ENCODE peak calls at places on chromosomes 4 and X, in four cellular contexts. One of them, this sample, is unnamed.
A peak's percentile ranks its signal among the peaks of the same experiment; 100 is the strongest.

GRCh38 chr4:90095000-90095399 is 32.2 kb upstream of the CCSER1 start:
- DNase-seq in tibial artery: no peak
- DNase-seq in thoracic aorta: no peak
- DNase-seq in transverse colon: no peak
- DNase-seq in this sample: no peak

GRCh38 chr4:100906973-100907372 is 389.2 kb upstream of the EMCN start:
- DNase-seq in tibial artery: no peak
- DNase-seq in thoracic aorta: no peak
- DNase-seq in transverse colon: no peak
- DNase-seq in this sample: no peak

GRCh38 chrX:11629593-11630211 is 36.0 kb downstream of the ARHGAP6 start:
- DNase-seq in tibial artery: peak; percentile 64
- DNase-seq in thoracic aorta: peak; percentile 33
- DNase-seq in transverse colon: no peak
- DNase-seq in this sample: peak; percentile 51

GRCh38 chrX:154074199-154074598 is 23.3 kb downstream of the MECP2 start:
- DNase-seq in tibial artery: no peak
- DNase-seq in thoracic aorta: no peak
- DNase-seq in transverse colon: no peak
- DNase-seq in this sample: no peak

GRCh38 chr4:118888666-118889312 is at the start of gene SYNPO2:
- DNase-seq in tibial artery: peak; percentile 93
- DNase-seq in thoracic aorta: peak; percentile 64
- DNase-seq in transverse colon: peak; percentile 72
- DNase-seq in this sample: peak; percentile 79

GRCh38 chrX:104564921-104565703 is 887 bp upstream of the IL1RAPL2 start:
- DNase-seq in tibial artery: no peak
- DNase-seq in thoracic aorta: no peak
- DNase-seq in transverse colon: no peak
- DNase-seq in this sample: no peak

GRCh38 chr4:153151535-153152452 is 52.4 kb upstream of the TRIM2 start:
- DNase-seq in tibial artery: no peak
- DNase-seq in thoracic aorta: no peak
- DNase-seq in transverse colon: peak; percentile 90
- DNase-seq in this sample: no peak

GRCh38 chr4:156948738-156949137 is 22.9 kb downstream of the PDGFC start:
- DNase-seq in tibial artery: no peak
- DNase-seq in thoracic aorta: no peak
- DNase-seq in transverse colon: no peak
- DNase-seq in this sample: no peak

GRCh38 chrX:128396601-128397000 is 344.4 kb upstream of the ACTRT1 start:
- DNase-seq in tibial artery: no peak
- DNase-seq in thoracic aorta: no peak
- DNase-seq in transverse colon: no peak
- DNase-seq in this sample: no peak

GRCh38 chr4:129278868-129279267 is 182.9 kb downstream of the C4orf33 start:
- DNase-seq in tibial artery: no peak
- DNase-seq in thoracic aorta: no peak
- DNase-seq in transverse colon: no peak
- DNase-seq in this sample: no peak

GRCh38 chr4:84673475-84674230 is 90.7 kb downstream of the CDS1 start:
- DNase-seq in tibial artery: no peak
- DNase-seq in thoracic aorta: no peak
- DNase-seq in transverse colon: no peak
- DNase-seq in this sample: no peak

GRCh38 chr4:143404555-143404954 is 67.9 kb downstream of the GAB1 start:
- DNase-seq in tibial artery: no peak
- DNase-seq in thoracic aorta: no peak
- DNase-seq in transverse colon: no peak
- DNase-seq in this sample: no peak

GRCh38 chrX:3393581-3394111 is 47.2 kb upstream of the MXRA5 start:
- DNase-seq in tibial artery: no peak
- DNase-seq in thoracic aorta: no peak
- DNase-seq in transverse colon: no peak
- DNase-seq in this sample: no peak

GRCh38 chrX:45363596-45363995 is 162.9 kb upstream of the DIPK2B start:
- DNase-seq in tibial artery: no peak
- DNase-seq in thoracic aorta: no peak
- DNase-seq in transverse colon: no peak
- DNase-seq in this sample: no peak

GRCh38 chr4:151430737-151431457 is 21.9 kb downstream of the FHIP1A start:
- DNase-seq in tibial artery: no peak
- DNase-seq in thoracic aorta: no peak
- DNase-seq in transverse colon: no peak
- DNase-seq in this sample: no peak

GRCh38 chrX:46770006-46770816 is 11.3 kb upstream of the SLC9A7 start:
- DNase-seq in tibial artery: no peak
- DNase-seq in thoracic aorta: no peak
- DNase-seq in transverse colon: no peak
- DNase-seq in this sample: no peak

GRCh38 chr4:97998203-97998602 is 145.1 kb downstream of the STPG2 start:
- DNase-seq in tibial artery: no peak
- DNase-seq in thoracic aorta: no peak
- DNase-seq in transverse colon: no peak
- DNase-seq in this sample: no peak

GRCh38 chr4:157678478-157678877 is 457.9 kb downstream of the GRIA2 start:
- DNase-seq in tibial artery: no peak
- DNase-seq in thoracic aorta: no peak
- DNase-seq in transverse colon: no peak
- DNase-seq in this sample: no peak

GRCh38 chrX:46209768-46210167 is 335.5 kb downstream of the ZNF674 start:
- DNase-seq in tibial artery: no peak
- DNase-seq in thoracic aorta: no peak
- DNase-seq in transverse colon: no peak
- DNase-seq in this sample: no peak

GRCh38 chr4:177023951-177024350 is 231.2 kb upstream of the VEGFC start:
- DNase-seq in tibial artery: no peak
- DNase-seq in thoracic aorta: no peak
- DNase-seq in transverse colon: no peak
- DNase-seq in this sample: no peak

GRCh38 chrX:41692162-41692749 is 3.5 kb downstream of the GPR34 start:
- DNase-seq in tibial artery: no peak
- DNase-seq in thoracic aorta: no peak
- DNase-seq in transverse colon: no peak
- DNase-seq in this sample: no peak

GRCh38 chr4:15809058-15809457 is 30.9 kb downstream of the CD38 start:
- DNase-seq in tibial artery: no peak
- DNase-seq in thoracic aorta: no peak
- DNase-seq in transverse colon: no peak
- DNase-seq in this sample: no peak

GRCh38 chr4:74823194-74823593 is 28.9 kb upstream of the BTC start:
- DNase-seq in tibial artery: no peak
- DNase-seq in thoracic aorta: no peak
- DNase-seq in transverse colon: no peak
- DNase-seq in this sample: no peak

GRCh38 chr4:47598320-47598719 is 113.2 kb downstream of the ATP10D start:
- DNase-seq in tibial artery: no peak
- DNase-seq in thoracic aorta: no peak
- DNase-seq in transverse colon: no peak
- DNase-seq in this sample: no peak

GRCh38 chrX:136227948-136228584 is 23.1 kb downstream of the MAP7D3 start:
- DNase-seq in tibial artery: no peak
- DNase-seq in thoracic aorta: no peak
- DNase-seq in transverse colon: no peak
- DNase-seq in this sample: no peak

GRCh38 chr4:150739591-150739990 is 157.6 kb downstream of the MAB21L2 start:
- DNase-seq in tibial artery: no peak
- DNase-seq in thoracic aorta: no peak
- DNase-seq in transverse colon: no peak
- DNase-seq in this sample: no peak

GRCh38 chrX:53550756-53551463 is 116.7 kb upstream of the HSD17B10 start:
- DNase-seq in tibial artery: no peak
- DNase-seq in thoracic aorta: no peak
- DNase-seq in transverse colon: no peak
- DNase-seq in this sample: no peak

GRCh38 chrX:37349131-37350033 is at the start of gene PRRG1:
- DNase-seq in tibial artery: peak; percentile 86
- DNase-seq in thoracic aorta: peak; percentile 9
- DNase-seq in transverse colon: peak; percentile 77
- DNase-seq in this sample: peak; percentile 74

GRCh38 chr4:99828477-99828876 is 11.8 kb downstream of the DAPP1 start:
- DNase-seq in tibial artery: no peak
- DNase-seq in thoracic aorta: no peak
- DNase-seq in transverse colon: no peak
- DNase-seq in this sample: no peak

GRCh38 chr4:128285085-128286023 is 2.3 kb downstream of the PGRMC2 start:
- DNase-seq in tibial artery: peak; percentile 67
- DNase-seq in thoracic aorta: no peak
- DNase-seq in transverse colon: peak; percentile 16
- DNase-seq in this sample: no peak

GRCh38 chr4:94758141-94758699 is 465 bp downstream of the BMPR1B start:
- DNase-seq in tibial artery: peak; percentile 73
- DNase-seq in thoracic aorta: no peak
- DNase-seq in transverse colon: peak; percentile 13
- DNase-seq in this sample: peak; percentile 61

GRCh38 chr4:123390846-123391456 is 5.6 kb upstream of the SPRY1 start:
- DNase-seq in tibial artery: no peak
- DNase-seq in thoracic aorta: no peak
- DNase-seq in transverse colon: no peak
- DNase-seq in this sample: no peak

GRCh38 chr4:57081651-57082349 is 28.4 kb downstream of the IGFBP7 start:
- DNase-seq in tibial artery: no peak
- DNase-seq in thoracic aorta: no peak
- DNase-seq in transverse colon: no peak
- DNase-seq in this sample: no peak

GRCh38 chrX:108900333-108900732 is 164.0 kb upstream of the IRS4 start:
- DNase-seq in tibial artery: no peak
- DNase-seq in thoracic aorta: no peak
- DNase-seq in transverse colon: no peak
- DNase-seq in this sample: no peak

GRCh38 chrX:73214366-73215094 is at the start of gene NAP1L2:
- DNase-seq in tibial artery: peak; percentile 61
- DNase-seq in thoracic aorta: peak; percentile 1
- DNase-seq in transverse colon: peak; percentile 26
- DNase-seq in this sample: peak; percentile 46

GRCh38 chr4:16897351-16897750 is 1.1 kb downstream of the LDB2 start:
- DNase-seq in tibial artery: no peak
- DNase-seq in thoracic aorta: no peak
- DNase-seq in transverse colon: no peak
- DNase-seq in this sample: no peak

GRCh38 chrX:136710324-136710951 is 62.5 kb downstream of the CD40LG start:
- DNase-seq in tibial artery: no peak
- DNase-seq in thoracic aorta: no peak
- DNase-seq in transverse colon: no peak
- DNase-seq in this sample: no peak

DNA sequence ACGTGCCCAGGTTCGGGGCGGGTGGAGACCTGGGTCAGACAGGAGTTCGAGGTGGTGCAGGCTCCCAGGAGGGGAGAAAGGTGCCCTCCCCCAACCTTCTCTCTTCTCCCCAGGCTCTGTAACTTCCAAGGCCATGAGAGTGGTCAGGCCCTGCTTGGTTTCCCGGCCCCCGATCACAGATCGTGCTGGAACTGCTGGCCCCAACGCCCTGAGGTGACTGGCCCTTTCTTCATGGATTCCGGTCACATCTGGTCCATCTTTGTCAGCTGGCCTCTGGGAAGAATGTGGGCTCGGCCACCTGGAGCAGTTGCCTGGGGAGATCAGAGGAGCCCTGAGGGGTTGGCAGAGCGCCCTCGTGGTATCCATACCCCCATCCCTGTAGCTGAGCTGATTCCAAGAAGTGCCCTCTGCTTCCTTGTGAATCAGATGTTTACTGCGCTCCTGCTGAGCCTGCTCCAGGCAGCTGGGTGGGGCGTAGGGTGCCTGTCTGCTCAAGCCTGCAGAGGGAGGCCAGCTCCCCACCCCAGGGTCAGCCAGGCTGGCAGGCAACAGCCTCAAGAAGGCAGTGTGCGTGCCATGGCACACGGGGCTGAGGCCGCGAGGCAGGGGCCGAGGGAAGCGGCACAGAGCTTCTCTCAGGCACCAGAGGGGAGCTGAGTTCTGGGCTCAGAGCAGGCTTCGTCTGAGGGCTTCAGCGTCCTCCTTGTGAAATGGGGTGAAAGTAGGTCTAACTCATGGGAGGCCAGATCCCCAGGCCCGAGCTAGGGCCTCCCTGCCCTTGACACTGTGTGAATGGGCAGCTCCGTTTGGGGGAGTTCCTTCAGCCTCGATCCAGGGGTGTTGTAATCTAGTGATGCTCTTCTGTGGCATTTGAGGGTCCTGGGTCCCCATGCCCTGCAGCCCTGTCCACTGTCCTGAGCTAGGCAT is 3.6 kb downstream of the SH3BP2 start:
- DNase-seq in tibial artery: peak; percentile 68
- DNase-seq in thoracic aorta: no peak
- DNase-seq in transverse colon: peak; percentile 84
- DNase-seq in this sample: peak; percentile 12
- H3K4me1 ChIP-seq in tibial artery: peaks cover 57% of the 10 kb centered on the region
- H3K4me1 ChIP-seq in thoracic aorta: peaks cover 19% of the 10 kb centered on the region
- H3K4me1 ChIP-seq in transverse colon: peaks cover 91% of the 10 kb centered on the region
- H3K4me1 ChIP-seq in this sample: peaks cover 34% of the 10 kb centered on the region

DNA sequence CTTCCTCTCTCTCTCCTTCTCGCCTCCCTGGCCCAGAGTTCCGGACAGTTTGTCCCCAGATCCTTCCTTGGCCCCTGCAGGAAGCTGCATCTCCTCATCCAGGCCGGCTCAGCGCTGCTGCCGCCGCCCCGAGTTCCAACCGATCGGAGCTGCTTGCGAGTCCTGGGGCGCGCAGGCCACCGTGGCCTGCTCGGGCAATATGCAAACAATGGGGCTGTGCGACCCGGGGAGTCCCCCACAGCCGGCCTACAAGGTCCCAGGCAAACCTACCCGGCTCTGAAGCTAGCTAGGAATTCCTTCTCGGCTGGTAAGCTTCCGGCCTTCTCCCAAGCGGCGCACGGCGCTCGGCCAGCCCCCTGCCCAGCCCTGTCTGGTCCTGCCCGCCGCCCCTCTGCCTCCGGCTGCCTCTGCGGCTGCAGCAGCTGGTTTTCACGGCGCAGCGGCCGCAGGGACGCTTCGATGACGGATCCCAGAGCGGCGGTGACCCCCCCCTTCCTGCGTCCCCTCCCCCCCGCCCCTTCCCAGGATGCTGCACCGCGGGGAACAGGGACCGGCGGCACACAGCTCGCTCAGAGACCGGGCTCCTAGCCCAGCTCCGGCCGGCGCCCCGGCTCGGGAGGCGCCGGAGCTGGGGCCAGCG is 59.4 kb downstream of the TSC22D3 start:
- DNase-seq in tibial artery: peak; percentile 66
- DNase-seq in thoracic aorta: no peak
- DNase-seq in transverse colon: peak; percentile 28
- DNase-seq in this sample: peak; percentile 67
- H3K27me3 ChIP-seq in tibial artery: no peaks in the 10 kb centered on the region
- H3K27me3 ChIP-seq in thoracic aorta: no peaks in the 10 kb centered on the region
- H3K27me3 ChIP-seq in transverse colon: no peaks in the 10 kb centered on the region
- H3K27me3 ChIP-seq in this sample: no peaks in the 10 kb centered on the region

GRCh38 chr4:21366312-21366711 is 582.3 kb downstream of the KCNIP4 start:
- DNase-seq in tibial artery: no peak
- DNase-seq in thoracic aorta: no peak
- DNase-seq in transverse colon: no peak
- DNase-seq in this sample: no peak
- H3K27ac ChIP-seq in tibial artery: no peak overlapping the region
- H3K27ac ChIP-seq in thoracic aorta: no peak overlapping the region
- H3K27ac ChIP-seq in transverse colon: no peak overlapping the region
- H3K27ac ChIP-seq in this sample: no peak overlapping the region

GRCh38 chr4:137427411-137427810 is 104.9 kb downstream of the PCDH18 start:
- DNase-seq in tibial artery: no peak
- DNase-seq in thoracic aorta: no peak
- DNase-seq in transverse colon: no peak
- DNase-seq in this sample: no peak
- H3K4me1 ChIP-seq in tibial artery: peaks cover 14% of the 10 kb centered on the region
- H3K4me1 ChIP-seq in thoracic aorta: peaks cover 4% of the 10 kb centered on the region
- H3K4me1 ChIP-seq in transverse colon: peaks cover 1% of the 10 kb centered on the region
- H3K4me1 ChIP-seq in this sample: no peaks in the 10 kb centered on the region

This sample was measured in psoas muscle.